ENCODE peak calls at places on chromosomes 7 and 10, in seven cellular contexts. D, F, S, L, O, P and U are unnamed samples.

GRCh38 chr10:58266826-58267712 is 625 bp downstream of the IPMK start:
- DNase-seq in D (no peak), F (peak), S (peak), L (peak), O (no peak), P (peak), U (peak)

GRCh38 chr10:121531076-121531829 is 67.0 kb downstream of the FGFR2 start:
- DNase-seq in D (no peak), F (no peak), S (no peak), L (no peak), O (no peak), P (no peak), U (no peak)

GRCh38 chr7:116705419-116705818 is 33.4 kb downstream of the MET start:
- DNase-seq in D (no peak), F (no peak), S (no peak), L (no peak), O (no peak), P (no peak), U (no peak)

GRCh38 chr7:132333301-132333700 is 243.0 kb downstream of the PLXNA4 start:
- DNase-seq in D (no peak), F (no peak), S (no peak), L (no peak), O (no peak), P (no peak), U (no peak)

GRCh38 chr10:109898666-109899577 is 24.4 kb downstream of the XPNPEP1 start:
- DNase-seq in D (no peak), F (peak), S (no peak), L (no peak), O (no peak), P (no peak), U (no peak)

GRCh38 chr7:22302951-22303423 is 54.0 kb downstream of the RAPGEF5 start:
- DNase-seq in D (no peak), F (no peak), S (no peak), L (no peak), O (no peak), P (no peak), U (no peak)

GRCh38 chr7:106482091-106482490 is 178.9 kb downstream of the CCDC71L start:
- DNase-seq in D (no peak), F (no peak), S (no peak), L (no peak), O (no peak), P (no peak), U (no peak)

GRCh38 chr7:137578541-137578940 is 235.0 kb upstream of the PTN start:
- DNase-seq in D (no peak), F (no peak), S (no peak), L (no peak), O (no peak), P (no peak), U (no peak)

GRCh38 chr7:11436317-11436716 is 395.7 kb downstream of the THSD7A start:
- DNase-seq in D (no peak), F (no peak), S (no peak), L (no peak), O (no peak), P (no peak), U (no peak)

GRCh38 chr7:1412322-1413261 is 46.7 kb downstream of the MICALL2 start:
- DNase-seq in D (peak), F (peak), S (peak), L (peak), O (peak), P (peak), U (peak)

GRCh38 chr10:15478950-15479349 is 107.9 kb upstream of the FAM171A1 start:
- DNase-seq in D (no peak), F (no peak), S (no peak), L (no peak), O (no peak), P (no peak), U (no peak)

GRCh38 chr10:1240341-1240775 is 184.2 kb downstream of the WDR37 start:
- DNase-seq in D (no peak), F (no peak), S (peak), L (no peak), O (no peak), P (no peak), U (peak)

GRCh38 chr7:43577485-43577951 is 5.4 kb upstream of the STK17A start:
- DNase-seq in D (no peak), F (peak), S (no peak), L (no peak), O (no peak), P (no peak), U (no peak)

GRCh38 chr10:25026463-25026862 is 10.1 kb downstream of the THNSL1 start:
- DNase-seq in D (no peak), F (peak), S (no peak), L (no peak), O (no peak), P (no peak), U (no peak)

GRCh38 chr7:157840174-157840912 is 503.5 kb downstream of the DNAJB6 start:
- DNase-seq in D (no peak), F (no peak), S (no peak), L (no peak), O (no peak), P (no peak), U (no peak)

GRCh38 chr10:113326160-113327111 is 226.4 kb upstream of the HABP2 start:
- DNase-seq in D (no peak), F (peak), S (no peak), L (no peak), O (no peak), P (no peak), U (no peak)